ENCODE peak calls at places on chromosomes 7 and 10, in six cellular contexts. K, V, C, I, B and G are unnamed samples.

GRCh38 chr10:68938884-68939283 is 17.1 kb upstream of the DDX21 start:
- DNase-seq in I (no peak), K (no peak), C (no peak), V (no peak), B (no peak), G (no peak)

GRCh38 chr7:105585850-105586500 is 4.7 kb upstream of the EFCAB10 start:
- DNase-seq in I (no peak), C (no peak), V (no peak), B (no peak), K (no peak), G (no peak)

GRCh38 chr10:93921338-93921737 is 27.6 kb downstream of the SLC35G1 start:
- DNase-seq in K (no peak), B (no peak), C (no peak), V (no peak), I (no peak), G (no peak)

GRCh38 chr7:5237286-5237685 is 45.5 kb upstream of the SLC29A4 start:
- DNase-seq in C (no peak), K (peak), B (peak), V (no peak), I (peak), G (peak)

GRCh38 chr7:2621948-2622640 is 9.7 kb upstream of the TTYH3 start:
- DNase-seq in K (peak), I (no peak), B (no peak), V (no peak), C (no peak), G (no peak)

GRCh38 chr7:111752022-111752582 is 189.8 kb upstream of the IMMP2L start:
- DNase-seq in V (no peak), K (peak), B (peak), C (peak), I (peak), G (peak)

GRCh38 chr7:116541951-116542350 is 17.1 kb downstream of the CAV1 start:
- DNase-seq in B (no peak), C (no peak), I (no peak), V (no peak), K (no peak), G (no peak)

GRCh38 chr10:50885097-50885859 is at the start of gene A1CF:
- DNase-seq in K (no peak), C (no peak), B (no peak), I (no peak), V (no peak), G (no peak)

GRCh38 chr7:129072410-129073063 is 17.6 kb upstream of the TNPO3 start:
- DNase-seq in V (no peak), B (no peak), C (no peak), K (no peak), I (no peak), G (no peak)

GRCh38 chr7:100366411-100367250 is 6.7 kb upstream of the PILRA start:
- DNase-seq in K (peak), I (no peak), C (no peak), V (peak), B (no peak), G (no peak)

GRCh38 chr7:71308105-71308504 is 176.2 kb downstream of the GALNT17 start:
- DNase-seq in B (peak), K (no peak), V (no peak), C (no peak), I (no peak), G (peak)

GRCh38 chr7:78479348-78479747 is 680.8 kb downstream of the PHTF2 start:
- DNase-seq in I (no peak), V (no peak), K (no peak), B (no peak), C (no peak), G (no peak)

GRCh38 chr7:45701701-45702460 is 127.7 kb downstream of the ADCY1 start:
- DNase-seq in V (no peak), K (peak), I (no peak), B (no peak), C (no peak), G (peak)

GRCh38 chr7:129781128-129781855 is 169.8 kb downstream of the NRF1 start:
- DNase-seq in C (peak), K (no peak), I (no peak), B (no peak), V (no peak), G (no peak)

GRCh38 chr7:76231583-76231982 is 29.9 kb downstream of the SRRM3 start:
- DNase-seq in I (no peak), C (no peak), B (no peak), V (no peak), K (no peak), G (no peak)

GRCh38 chr7:70356975-70357374 is 758.7 kb downstream of the AUTS2 start:
- DNase-seq in C (no peak), V (no peak), B (no peak), I (no peak), K (no peak), G (no peak)

GRCh38 chr10:5449823-5450222 is 37.5 kb downstream of the NET1 start:
- DNase-seq in V (no peak), C (no peak), B (no peak), I (no peak), K (no peak), G (no peak)

GRCh38 chr10:129888784-129889616 is 75.1 kb downstream of the EBF3 start:
- DNase-seq in I (no peak), V (no peak), K (no peak), B (peak), C (peak), G (peak)

GRCh38 chr7:72265505-72265904 is 146.6 kb downstream of the CALN1 start:
- DNase-seq in V (no peak), C (no peak), K (no peak), I (no peak), B (no peak), G (no peak)

GRCh38 chr7:136086712-136087111 is 109.6 kb upstream of the MTPN start:
- DNase-seq in V (peak), K (no peak), C (peak), I (peak), B (peak), G (peak)

GRCh38 chr10:60664859-60665258 is 113.4 kb upstream of the CDK1 start:
- DNase-seq in B (no peak), V (no peak), K (no peak), C (no peak), I (no peak), G (no peak)

GRCh38 chr10:100347568-100348195 is 649 bp downstream of the SCD start:
- DNase-seq in V (no peak), C (no peak), I (no peak), K (peak), B (no peak), G (no peak)

GRCh38 chr10:48691812-48692528 is 7.3 kb downstream of the WDFY4 start:
- DNase-seq in K (no peak), V (no peak), I (no peak), C (no peak), B (no peak), G (no peak)

GRCh38 chr7:90337106-90337505 is 9.4 kb upstream of the GTPBP10 start:
- DNase-seq in B (no peak), C (no peak), I (no peak), V (no peak), K (no peak), G (no peak)

GRCh38 chr10:24331457-24331856 is 122.5 kb downstream of the KIAA1217 start:
- DNase-seq in C (no peak), I (peak), V (no peak), B (peak), K (no peak), G (no peak)

GRCh38 chr10:26384600-26384999 is 53.5 kb upstream of the APBB1IP start:
- DNase-seq in C (no peak), B (no peak), K (no peak), I (no peak), V (no peak), G (no peak)

GRCh38 chr7:31917256-31917655 is 153.0 kb downstream of the PDE1C start:
- DNase-seq in V (no peak), C (no peak), I (no peak), K (no peak), B (no peak), G (no peak)

GRCh38 chr7:104805449-104806317 is 208.3 kb upstream of the KMT2E start:
- DNase-seq in I (no peak), V (no peak), K (no peak), B (no peak), C (no peak), G (no peak)

GRCh38 chr10:15363031-15363430 is 8.1 kb downstream of the FAM171A1 start:
- DNase-seq in K (no peak), C (no peak), I (no peak), V (no peak), B (no peak), G (no peak)

GRCh38 chr10:60733189-60733815 is 45.0 kb upstream of the CDK1 start:
- DNase-seq in B (no peak), I (peak), V (no peak), K (peak), C (peak), G (no peak)

GRCh38 chr10:132611986-132612385 is 74.4 kb downstream of the INPP5A start:
- DNase-seq in C (no peak), B (no peak), I (peak), V (no peak), K (no peak), G (peak)

GRCh38 chr7:80632074-80632473 is 6.4 kb upstream of the CD36 start:
- DNase-seq in B (no peak), V (no peak), K (no peak), I (no peak), C (no peak), G (no peak)

GRCh38 chr7:48116043-48116442 is 27.0 kb downstream of the UPP1 start:
- DNase-seq in V (no peak), I (no peak), B (no peak), C (no peak), K (no peak), G (no peak)

GRCh38 chr7:102068846-102069245 is 217.8 kb upstream of the SH2B2 start:
- DNase-seq in K (no peak), B (no peak), V (no peak), I (no peak), C (no peak), G (no peak)

GRCh38 chr10:124180947-124181549 is 87.7 kb upstream of the CHST15 start:
- DNase-seq in B (no peak), K (no peak), V (peak), I (no peak), C (no peak), G (no peak)

GRCh38 chr10:44132361-44133289 is 252.3 kb downstream of the CXCL12 start:
- DNase-seq in C (no peak), V (no peak), I (no peak), K (no peak), B (peak), G (peak)

GRCh38 chr7:55964261-55964801 is at the start of gene NIPSNAP2:
- DNase-seq in V (no peak), K (no peak), I (peak), B (peak), C (peak), G (peak)

GRCh38 chr7:93231799-93232672 is at the start of gene VPS50:
- DNase-seq in K (peak), I (peak), V (peak), B (peak), C (peak), G (peak)

GRCh38 chr7:93231264-93231663 is 902 bp upstream of the VPS50 start:
- DNase-seq in C (no peak), K (no peak), B (no peak), I (no peak), V (no peak), G (no peak)

GRCh38 chr7:93228302-93228701 is 2.0 kb upstream of the HEPACAM2 start:
- DNase-seq in K (no peak), V (peak), I (no peak), B (no peak), C (peak), G (no peak)

GRCh38 chr7:93226310-93226709 is at the start of gene HEPACAM2:
- DNase-seq in V (no peak), I (no peak), K (no peak), B (no peak), C (no peak), G (no peak)
- TF ChIP-seq POLR2A in V (no peak), I (no peak), K (no peak), B (no peak), C (no peak), G (no peak)

GRCh38 chr7:54888736-54889082 is 129.7 kb upstream of the SEC61G start:
- DNase-seq in K (no peak), V (no peak), B (no peak), I (no peak), C (no peak), G (no peak)
- H3K4me3 ChIP-seq in K (no peak), V (no peak), B (no peak), I (no peak), C (peak), G (no peak)

GRCh38 chr10:35643151-35643975 is 1.3 kb upstream of the FZD8 start:
- DNase-seq in K (peak), I (peak), B (peak), V (no peak), C (peak), G (peak)

GRCh38 chr10:35643976-35644799 is 2.1 kb upstream of the FZD8 start:
- DNase-seq in B (peak), V (no peak), I (peak), K (no peak), C (no peak), G (no peak)

GRCh38 chr10:35642023-35642792 is at the start of gene FZD8:
- DNase-seq in C (peak), B (peak), V (no peak), K (peak), I (peak), G (peak)

GRCh38 chr10:35641430-35642015 is 573 bp downstream of the FZD8 start:
- DNase-seq in I (no peak), V (no peak), K (no peak), B (peak), C (peak), G (no peak)

DNA sequence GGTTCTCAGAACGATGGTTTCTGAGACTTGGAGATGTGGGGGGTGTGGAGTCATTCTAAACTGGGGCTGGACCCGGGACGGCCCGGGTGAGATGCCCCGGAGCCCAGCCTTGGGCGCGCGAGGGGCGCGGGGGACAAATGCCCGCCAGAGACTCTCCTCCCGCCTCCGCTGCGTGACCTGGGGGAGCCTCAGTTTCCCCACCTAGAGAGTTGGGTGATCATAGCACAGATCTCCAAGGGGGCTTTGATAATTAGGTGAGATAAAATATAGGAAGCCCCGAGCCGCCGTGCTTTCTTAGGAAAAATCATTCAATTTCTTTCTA is 658 bp upstream of the FZD8 start:
- DNase-seq in K (peak), C (no peak), B (no peak), I (no peak), V (no peak), G (no peak)
- H3K27ac ChIP-seq in K (no peak), C (peak), B (peak), I (no peak), V (no peak), G (peak)

GRCh38 chr7:149871576-149871975 is 2.2 kb upstream of the ATP6V0E2 start:
- DNase-seq in B (no peak), K (no peak), V (no peak), I (no peak), C (no peak), G (no peak)

GRCh38 chr7:149873968-149874643 is at the start of gene ATP6V0E2:
- DNase-seq in C (no peak), I (no peak), V (no peak), K (no peak), B (no peak), G (no peak)

GRCh38 chr7:149872419-149873073 is 1.2 kb upstream of the ATP6V0E2 start:
- DNase-seq in B (peak), I (peak), K (no peak), C (peak), V (no peak), G (peak)

GRCh38 chr7:149874644-149875028 is 867 bp downstream of the ATP6V0E2 start:
- DNase-seq in B (peak), V (no peak), K (no peak), I (no peak), C (no peak), G (no peak)

DNA sequence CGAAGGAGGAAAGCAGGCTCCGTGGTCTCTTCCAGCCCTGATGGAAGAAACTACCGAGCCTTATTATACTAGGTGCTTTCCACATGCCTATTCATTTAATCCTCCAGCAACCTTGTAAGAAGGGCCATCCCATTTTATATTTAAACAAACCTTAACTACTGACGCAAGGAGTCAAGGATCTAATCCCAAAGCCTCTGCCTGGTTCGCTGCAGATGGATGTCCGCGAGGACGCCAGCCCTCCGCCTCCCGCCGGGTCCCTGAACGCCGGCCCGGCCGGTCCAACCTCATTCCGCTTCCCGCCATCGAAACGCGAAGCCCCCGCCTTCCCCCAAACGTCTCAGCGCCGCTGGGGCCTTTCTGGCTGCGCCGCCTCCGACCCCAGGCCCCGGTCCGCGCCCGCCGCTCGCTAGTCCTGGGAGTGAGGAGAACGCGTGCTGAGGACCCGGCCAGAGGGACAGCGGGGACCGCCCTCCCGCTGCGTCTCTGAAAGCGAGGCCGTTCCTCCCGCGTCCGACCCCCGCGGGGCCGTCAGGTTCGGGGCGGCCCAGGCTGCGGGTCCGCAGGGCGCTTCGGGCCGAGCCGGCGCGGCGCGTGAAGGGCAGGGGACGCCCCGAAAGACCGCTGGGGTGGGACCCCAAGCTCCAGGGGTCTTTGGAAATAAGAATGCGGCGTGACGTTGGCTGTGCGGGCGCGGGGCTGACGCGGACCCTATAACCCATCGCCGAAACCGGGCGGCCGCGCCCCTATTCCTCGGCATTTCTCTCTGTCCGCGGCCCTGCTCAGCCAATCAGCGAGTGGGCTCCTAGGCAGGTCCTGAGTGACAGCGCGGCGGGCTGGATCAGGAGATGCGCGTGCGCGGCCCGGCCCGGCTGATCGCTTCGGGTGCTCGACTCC is 448 bp upstream of the ATP6V0E2 start:
- DNase-seq in K (peak), C (peak), I (peak), V (peak), B (peak), G (peak)
- TF ChIP-seq POLR2A in K (no peak), C (no peak), I (peak), V (peak), B (peak), G (peak)

GRCh38 chr7:23473848-23474097 is 3.5 kb upstream of the IGF2BP3 start:
- DNase-seq in C (no peak), K (no peak), V (no peak), I (no peak), B (no peak), G (no peak)

GRCh38 chr7:23476286-23477169 is 6.2 kb upstream of the IGF2BP3 start:
- DNase-seq in B (no peak), V (no peak), C (no peak), K (no peak), I (no peak), G (no peak)

GRCh38 chr7:23474098-23474828 is 4.0 kb upstream of the IGF2BP3 start:
- DNase-seq in K (peak), B (peak), V (peak), C (peak), I (no peak), G (no peak)

GRCh38 chr7:23475579-23475844 is 5.2 kb upstream of the IGF2BP3 start:
- DNase-seq in B (no peak), V (no peak), K (no peak), C (no peak), I (no peak), G (no peak)

DNA sequence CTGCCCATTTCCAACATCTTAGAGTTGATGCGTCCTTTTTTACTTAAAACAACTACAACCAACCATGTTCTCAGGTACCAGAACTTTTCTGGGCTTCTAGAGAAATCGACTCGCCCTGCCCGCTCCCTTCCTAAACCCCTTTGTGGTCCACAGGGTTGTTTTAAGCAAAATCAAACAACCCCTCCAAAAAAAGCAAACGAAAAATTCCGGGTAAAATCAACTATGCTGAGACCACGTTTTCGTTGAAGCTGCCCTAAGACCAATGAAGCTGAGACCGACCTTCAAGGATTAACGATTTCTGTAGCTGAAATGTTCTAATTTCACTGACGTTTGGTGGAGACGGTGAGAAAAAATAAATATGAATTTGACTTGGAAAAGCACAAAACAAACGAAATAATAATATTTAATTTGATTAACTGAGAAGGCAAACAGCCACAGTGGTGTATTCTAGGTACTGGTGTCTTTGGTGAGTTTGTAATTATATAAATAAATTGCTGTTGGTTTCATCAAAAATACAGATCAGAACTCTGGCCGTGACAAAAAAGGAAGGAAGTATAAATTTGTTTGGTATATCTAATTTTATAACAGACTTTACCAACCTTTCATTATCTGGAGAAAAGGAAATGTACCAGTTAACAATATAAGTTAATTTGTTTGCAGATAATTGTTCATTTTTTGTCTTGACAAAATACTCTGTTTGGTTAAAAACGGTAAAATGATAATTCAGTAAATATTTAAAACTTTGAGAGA is 4.7 kb upstream of the IGF2BP3 start:
- DNase-seq in K (no peak), V (no peak), I (no peak), B (no peak), C (no peak), G (no peak)
- H3K4me3 ChIP-seq in K (peak), V (peak), I (no peak), B (no peak), C (peak), G (no peak)

DNA sequence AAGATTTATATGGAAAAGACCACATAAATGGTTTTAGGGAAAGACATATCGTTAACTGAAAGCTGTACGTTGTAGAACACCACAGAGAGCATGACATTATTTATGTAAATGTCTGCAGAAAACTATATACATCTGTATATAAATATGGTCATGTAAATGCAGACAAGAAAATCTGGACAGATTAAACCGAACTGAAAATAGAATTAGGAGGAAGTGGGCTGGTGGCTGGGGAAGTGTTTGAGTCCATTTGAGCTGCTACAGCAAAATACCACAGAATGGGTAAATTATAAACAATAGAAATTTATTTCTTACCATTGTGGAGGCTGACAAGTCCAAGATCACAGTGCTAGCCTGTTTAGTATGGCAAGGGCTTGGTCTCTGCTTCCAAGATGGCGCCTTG is 56.3 kb upstream of the USP6NL start:
- DNase-seq in I (no peak), B (no peak), K (peak), V (no peak), C (no peak), G (no peak)
- H3K27ac ChIP-seq in I (no peak), B (no peak), K (no peak), V (no peak), C (no peak), G (no peak)

GRCh38 chr10:102241444-102242117 is at the start of gene PITX3:
- DNase-seq in B (peak), K (peak), V (no peak), I (peak), C (peak), G (peak)
- TF ChIP-seq POLR2A in B (peak), K (no peak), V (no peak), I (no peak), C (no peak), G (no peak)